ENCODE peak calls at places on chromosome 14, in four cellular contexts. B is upper lobe of right lung; S is CD8-positive, alpha-beta T cell; G is prostate gland. V is an unnamed sample. For H3K27me3, the result is how much of the 10 kb centered on the place peaks cover.

GRCh38 chr14:94542811-94543449 is 18.3 kb upstream of the SERPINA4 start:
- DNase-seq in B (no peak), S (no peak), G (no peak), V (no peak)

GRCh38 chr14:99645545-99646505 is 896 bp downstream of the HHIPL1 start:
- DNase-seq in B (no peak), S (no peak), G (no peak), V (peak)

GRCh38 chr14:24280797-24281460 is 9.5 kb upstream of the RABGGTA start:
- DNase-seq in B (no peak), S (no peak), G (no peak), V (no peak)

GRCh38 chr14:59063259-59063658 is 125.2 kb upstream of the DAAM1 start:
- DNase-seq in B (no peak), S (no peak), G (no peak), V (no peak)

GRCh38 chr14:50544911-50545310 is 12.5 kb upstream of the MAP4K5 start:
- DNase-seq in B (peak), S (no peak), G (peak), V (no peak)

GRCh38 chr14:54564799-54565235 is 2.1 kb upstream of the SAMD4A start:
- DNase-seq in B (no peak), S (no peak), G (no peak), V (no peak)

GRCh38 chr14:97824218-97824617 is 1027.0 kb downstream of the VRK1 start:
- DNase-seq in B (no peak), S (no peak), G (no peak), V (no peak)

GRCh38 chr14:53358166-53358565 is 205.0 kb upstream of the DDHD1 start:
- DNase-seq in B (no peak), S (no peak), G (no peak), V (no peak)

GRCh38 chr14:75654127-75654732 is 6.4 kb downstream of the ERG28 start:
- DNase-seq in B (peak), S (peak), G (peak), V (peak)

GRCh38 chr14:59565112-59565511 is 11.5 kb downstream of the CCDC175 start:
- DNase-seq in B (no peak), S (no peak), G (no peak), V (no peak)

GRCh38 chr14:20697273-20698017 is 8.9 kb downstream of the ANG start:
- DNase-seq in B (no peak), S (peak), G (peak), V (no peak)

GRCh38 chr14:103731481-103731880 is 15.9 kb downstream of the ZFYVE21 start:
- DNase-seq in B (no peak), S (no peak), G (no peak), V (peak)

GRCh38 chr14:69812725-69813124 is 15.7 kb upstream of the SLC10A1 start:
- DNase-seq in B (no peak), S (no peak), G (no peak), V (no peak)

GRCh38 chr14:87830443-87831096 is 162.4 kb downstream of the GALC start:
- DNase-seq in B (no peak), S (no peak), G (no peak), V (no peak)

GRCh38 chr14:102994689-102995088 is 62.7 kb downstream of the CDC42BPB start:
- DNase-seq in B (no peak), S (no peak), G (no peak), V (no peak)

GRCh38 chr14:60977848-60978247 is 3.0 kb downstream of the TRMT5 start:
- DNase-seq in B (no peak), S (no peak), G (no peak), V (no peak)

DNA sequence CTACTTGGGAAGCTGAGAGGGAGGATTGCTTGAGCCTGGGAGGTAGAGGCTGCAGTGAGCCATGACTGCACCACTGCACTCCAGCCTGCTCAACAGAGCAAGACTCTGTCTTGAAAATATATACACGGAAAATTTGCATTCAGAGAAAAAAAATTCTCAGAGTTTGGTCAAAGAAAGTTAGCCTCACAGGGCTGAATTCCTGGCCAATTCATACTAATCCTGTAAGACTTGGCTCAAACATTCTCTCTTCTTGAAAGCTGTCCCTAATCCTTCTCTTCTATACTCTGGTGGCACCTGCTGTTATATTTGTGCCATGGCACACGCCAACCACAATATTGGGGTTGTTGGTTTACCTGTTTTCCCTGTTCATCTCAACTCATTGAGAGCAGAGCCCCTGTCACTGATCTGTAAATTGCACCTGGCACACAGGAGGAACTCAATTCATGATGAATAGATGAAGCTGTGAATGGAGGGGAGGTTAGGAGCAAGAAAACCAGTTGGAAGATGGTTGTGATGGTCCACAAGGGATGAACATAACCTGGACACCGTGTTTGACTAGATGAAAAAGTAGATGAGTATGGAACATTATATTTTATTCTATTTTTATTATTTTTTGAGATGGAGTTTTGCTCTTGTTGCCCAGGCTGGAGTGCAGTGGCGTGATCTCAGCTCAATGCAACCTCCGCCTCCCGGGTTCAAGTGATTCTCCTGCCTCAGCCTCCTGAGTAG is 36.8 kb upstream of the SPTSSA start:
- DNase-seq in B (no peak), S (no peak), G (peak), V (no peak)
- TF ChIP-seq CTCF in B (peak), S (peak), G (peak), V (peak)

DNA sequence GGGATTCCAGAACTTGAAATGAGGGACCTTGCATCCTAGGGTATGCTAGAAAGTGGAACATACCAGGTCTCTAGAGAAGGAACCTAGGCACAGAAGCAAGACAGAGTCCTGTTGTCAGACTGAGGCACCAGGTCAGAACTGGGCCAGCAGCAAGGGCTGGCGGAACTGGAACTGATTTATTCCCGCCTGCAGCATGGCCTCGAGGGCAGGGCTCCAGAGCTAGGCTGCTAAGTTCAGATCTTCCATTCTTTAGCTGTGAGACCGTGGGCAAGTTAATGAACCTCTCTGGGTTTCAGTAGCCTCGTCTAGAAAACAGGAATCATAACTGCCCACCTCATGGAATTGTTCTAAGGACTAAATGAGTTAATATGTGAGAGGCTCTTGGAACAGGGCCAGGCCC is 199.9 kb downstream of the ZFP36L1 start:
- DNase-seq in B (no peak), S (no peak), G (no peak), V (no peak)
- H3K27ac ChIP-seq in B (no peak), S (no peak), G (no peak), V (no peak)

GRCh38 chr14:76872796-76873432 is 46.7 kb downstream of the LRRC74A start:
- DNase-seq in B (peak), S (peak), G (peak), V (peak)
- H3K27me3 ChIP-seq in B (under half), S (under half), G (under half), V (under half)

GRCh38 chr14:89650077-89650978 is 233.3 kb upstream of the FOXN3 start:
- DNase-seq in B (no peak), S (no peak), G (no peak), V (no peak)
- TF ChIP-seq CTCF in B (no peak), S (no peak), G (no peak), V (no peak)

GRCh38 chr14:73312697-73313096 is 75.4 kb downstream of the PAPLN start:
- DNase-seq in B (no peak), S (no peak), G (no peak), V (no peak)

GRCh38 chr14:73307261-73307660 is 70.0 kb downstream of the PAPLN start:
- DNase-seq in B (no peak), S (no peak), G (no peak), V (no peak)

DNA sequence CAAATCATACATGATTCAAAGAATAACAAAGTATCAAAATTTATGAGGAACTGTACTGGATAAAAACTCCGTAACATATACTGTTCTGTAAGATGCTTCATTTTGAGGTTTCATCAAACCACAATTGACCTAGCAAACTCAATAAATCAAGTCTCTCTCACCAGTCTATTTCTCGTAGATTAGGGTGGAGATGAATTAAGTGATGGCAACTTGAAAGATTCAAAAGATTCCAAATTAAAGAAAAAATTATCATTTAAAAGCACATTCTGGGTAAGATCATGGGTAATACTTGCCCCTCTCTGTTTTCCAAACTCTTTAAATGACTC is 74.4 kb downstream of the PAPLN start:
- DNase-seq in B (no peak), S (no peak), G (no peak), V (no peak)
- H3K27ac ChIP-seq in B (no peak), S (no peak), G (no peak), V (no peak)

GRCh38 chr14:95664046-95664445 is 22.2 kb upstream of the TCL1B start:
- DNase-seq in B (no peak), S (no peak), G (no peak), V (no peak)
- H3K27me3 ChIP-seq in B (under half), S (under half), G (under half), V (under half)

DNA sequence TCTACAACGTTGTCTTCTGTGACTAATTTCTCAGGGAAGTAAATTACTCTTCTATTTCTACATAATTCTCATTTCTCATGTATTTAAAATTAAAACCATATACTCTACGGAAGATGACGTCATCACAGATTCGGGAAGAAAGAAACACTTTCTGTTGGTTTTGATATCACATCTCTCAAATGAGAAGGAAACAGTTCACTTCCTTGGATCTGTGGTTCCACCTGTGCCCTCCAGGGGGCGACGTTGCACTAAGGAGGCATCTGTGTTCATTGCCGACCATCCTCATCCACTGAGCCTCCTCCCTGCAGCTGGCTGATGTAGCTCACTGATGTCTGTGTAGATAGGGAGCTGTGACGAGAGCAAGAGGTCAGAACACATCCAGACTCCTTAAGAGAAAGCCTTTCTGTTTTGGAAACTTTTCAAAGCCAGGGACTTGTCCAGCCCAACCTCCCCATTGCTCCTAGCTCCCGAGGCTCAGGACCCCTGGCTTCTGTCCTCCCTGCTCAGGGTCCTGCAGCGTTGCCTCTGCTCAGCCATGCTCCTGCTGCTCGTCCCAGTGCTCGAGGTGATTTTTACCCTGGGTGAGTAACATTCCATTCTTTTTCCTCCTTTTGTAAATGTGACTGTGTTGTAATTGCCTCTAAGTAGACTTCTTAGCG is 172.7 kb upstream of the OR4E1 start:
- DNase-seq in B (no peak), S (peak), G (no peak), V (no peak)
- TF ChIP-seq CTCF in B (peak), S (peak), G (peak), V (peak)

DNA sequence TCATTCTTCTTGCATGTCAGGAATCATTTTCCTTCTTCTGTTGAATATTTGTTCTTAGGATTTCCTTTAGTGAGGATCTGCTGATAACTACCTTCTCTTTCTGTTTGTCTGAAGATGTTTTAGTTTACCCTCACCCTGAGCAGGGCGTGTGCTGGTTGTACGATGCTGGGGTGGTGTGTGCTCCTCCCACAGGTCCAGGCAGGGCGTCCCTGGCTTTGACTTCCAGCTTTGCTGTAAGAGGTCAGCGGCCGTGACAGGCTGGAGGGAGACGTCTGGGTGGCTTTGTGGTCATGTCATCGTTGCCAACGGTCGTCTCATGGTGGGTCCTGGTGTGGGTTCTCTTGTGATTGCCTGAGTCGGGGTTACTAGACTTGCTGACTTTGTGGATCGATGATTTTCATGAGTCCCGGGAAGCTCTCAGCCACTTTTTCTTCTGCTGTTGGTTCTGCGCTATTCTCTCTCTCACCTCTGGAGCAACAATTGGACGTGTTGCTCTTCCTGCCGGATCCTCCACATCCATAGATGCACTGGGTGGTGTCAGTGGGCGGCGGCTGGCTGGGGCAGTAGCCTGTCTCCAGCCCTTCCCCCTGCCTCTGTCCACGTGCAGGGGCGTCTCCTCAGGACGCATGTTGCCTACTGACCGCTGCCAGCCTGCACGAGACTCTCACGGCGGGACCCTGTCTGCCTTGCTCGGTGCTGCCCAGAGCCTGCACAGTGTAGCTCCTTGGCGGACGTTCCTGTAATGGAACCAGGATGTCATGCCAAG is 8.4 kb downstream of the PACS2 start:
- DNase-seq in B (no peak), S (no peak), G (no peak), V (no peak)
- H3K27ac ChIP-seq in B (no peak), S (no peak), G (no peak), V (no peak)

GRCh38 chr14:90649557-90650135 is 166.6 kb downstream of the TTC7B start:
- DNase-seq in B (no peak), S (no peak), G (no peak), V (no peak)
- H3K27me3 ChIP-seq in B (under half), S (under half), G (under half), V (under half)

GRCh38 chr14:81129242-81129641 is 91.5 kb downstream of the GTF2A1 start:
- DNase-seq in B (no peak), S (no peak), G (no peak), V (no peak)
- TF ChIP-seq CTCF in B (no peak), S (no peak), G (no peak), V (no peak)